ENCODE peak calls at places on chromosomes 12 and 14, in eight cellular contexts. C is right lobe of liver; J is HCT116; D is T-helper 17 cell; E is CD4-positive, alpha-beta memory T cell; R is IMR-90; Q is heart left ventricle; X is left ventricle myocardium inferior. S is an unnamed sample.
A peak's percentile ranks its signal among the peaks of the same experiment; 100 is the strongest.

GRCh38 chr12:57655541-57656240 is 22.7 kb upstream of the B4GALNT1 start:
- DNase-seq in C (no peak), J (no peak), D (no peak), E (no peak), R (no peak), Q (no peak), X (no peak), S (no peak)

GRCh38 chr14:61628192-61628591 is 67.1 kb upstream of the HIF1A start:
- DNase-seq in C (no peak), J (no peak), D (no peak), E (no peak), R (peak; percentile 50), Q (no peak), X (no peak), S (no peak)

GRCh38 chr12:75699728-75700496 is 188.5 kb upstream of the KRR1 start:
- DNase-seq in C (no peak), J (no peak), D (no peak), E (no peak), R (peak; percentile 67), Q (no peak), X (no peak), S (no peak)

GRCh38 chr12:55743131-55743921 is 404 bp downstream of the GDF11 start:
- DNase-seq in C (no peak), J (no peak), D (peak; percentile 68), E (peak; percentile 57), R (peak; percentile 68), Q (peak; percentile 69), X (peak; percentile 45), S (peak; percentile 84)

GRCh38 chr12:121796855-121797751 is 3.6 kb upstream of the RHOF start:
- DNase-seq in C (peak; percentile 99), J (peak; percentile 84), D (no peak), E (no peak), R (peak; percentile 83), Q (peak; percentile 98), X (peak; percentile 96), S (no peak)

GRCh38 chr14:94888108-94888507 is 118.2 kb upstream of the GSC start:
- DNase-seq in C (no peak), J (no peak), D (no peak), E (no peak), R (no peak), Q (no peak), X (no peak), S (no peak)

GRCh38 chr14:103551338-103551762 is 11.1 kb downstream of the BAG5 start:
- DNase-seq in C (peak; percentile 55), J (no peak), D (no peak), E (no peak), R (no peak), Q (peak; percentile 81), X (peak; percentile 79), S (no peak)

GRCh38 chr12:107775093-107775721 is 703 bp downstream of the ASCL4 start:
- DNase-seq in C (no peak), J (no peak), D (no peak), E (no peak), R (no peak), Q (peak; percentile 33), X (no peak), S (no peak)

GRCh38 chr14:50816419-50817047 is 14.4 kb downstream of the NIN start:
- DNase-seq in C (no peak), J (no peak), D (no peak), E (no peak), R (peak; percentile 70), Q (no peak), X (no peak), S (no peak)

GRCh38 chr12:31324116-31324844 is 1.7 kb downstream of the SINHCAF start:
- DNase-seq in C (peak; percentile 70), J (peak; percentile 63), D (peak; percentile 70), E (peak; percentile 90), R (peak; percentile 73), Q (peak; percentile 72), X (peak; percentile 51), S (peak; percentile 82)

GRCh38 chr14:104803280-104803915 is 2.5 kb downstream of the ZBTB42 start:
- DNase-seq in C (no peak), J (no peak), D (no peak), E (no peak), R (no peak), Q (no peak), X (no peak), S (peak; percentile 24)

GRCh38 chr12:102172436-102172835 is 25.2 kb downstream of the PMCH start:
- DNase-seq in C (no peak), J (no peak), D (no peak), E (no peak), R (peak; percentile 64), Q (no peak), X (no peak), S (no peak)

GRCh38 chr12:46221255-46222128 is 47.4 kb downstream of the SLC38A1 start:
- DNase-seq in C (no peak), J (no peak), D (no peak), E (no peak), R (peak; percentile 55), Q (no peak), X (no peak), S (no peak)

GRCh38 chr14:68549057-68549421 is 243.8 kb downstream of the ZFP36L1 start:
- DNase-seq in C (no peak), J (peak; percentile 74), D (no peak), E (no peak), R (peak; percentile 72), Q (no peak), X (no peak), S (no peak)

GRCh38 chr12:90940872-90941499 is 14.0 kb downstream of the CCER1 start:
- DNase-seq in C (no peak), J (peak; percentile 55), D (no peak), E (peak; percentile 9), R (peak; percentile 76), Q (no peak), X (no peak), S (peak; percentile 45)

GRCh38 chr12:80627773-80628172 is 79.7 kb upstream of the MYF6 start:
- DNase-seq in C (no peak), J (no peak), D (no peak), E (no peak), R (peak; percentile 85), Q (no peak), X (no peak), S (no peak)

GRCh38 chr12:80624986-80625530 is 82.4 kb upstream of the MYF6 start:
- DNase-seq in C (no peak), J (no peak), D (no peak), E (no peak), R (no peak), Q (no peak), X (no peak), S (no peak)

GRCh38 chr12:80622271-80622670 is 85.2 kb upstream of the MYF6 start:
- DNase-seq in C (no peak), J (no peak), D (no peak), E (no peak), R (no peak), Q (no peak), X (no peak), S (peak; percentile 7)

GRCh38 chr12:80620281-80620680 is 87.2 kb upstream of the MYF6 start:
- DNase-seq in C (no peak), J (no peak), D (no peak), E (no peak), R (no peak), Q (no peak), X (no peak), S (no peak)

GRCh38 chr12:80625901-80626300 is 81.5 kb upstream of the MYF6 start:
- DNase-seq in C (no peak), J (no peak), D (no peak), E (no peak), R (no peak), Q (no peak), X (no peak), S (no peak)
- H3K9me3 ChIP-seq in C (no peaks in the 10 kb centered on the region), J (no peaks in the 10 kb centered on the region), D (no peaks in the 10 kb centered on the region), E (no peaks in the 10 kb centered on the region), R (no peaks in the 10 kb centered on the region), Q (no peaks in the 10 kb centered on the region), X (no peaks in the 10 kb centered on the region), S (no peaks in the 10 kb centered on the region)

GRCh38 chr14:97705976-97706375 is 908.8 kb downstream of the VRK1 start:
- DNase-seq in C (no peak), J (no peak), D (no peak), E (no peak), R (no peak), Q (no peak), X (no peak), S (no peak)

GRCh38 chr14:97706814-97707213 is 909.6 kb downstream of the VRK1 start:
- DNase-seq in C (no peak), J (no peak), D (no peak), E (no peak), R (no peak), Q (no peak), X (no peak), S (no peak)

GRCh38 chr14:97704316-97704715 is 907.1 kb downstream of the VRK1 start:
- DNase-seq in C (no peak), J (no peak), D (no peak), E (no peak), R (no peak), Q (no peak), X (no peak), S (no peak)

GRCh38 chr14:97705107-97705506 is 907.9 kb downstream of the VRK1 start:
- DNase-seq in C (no peak), J (no peak), D (no peak), E (no peak), R (no peak), Q (no peak), X (no peak), S (no peak)

DNA sequence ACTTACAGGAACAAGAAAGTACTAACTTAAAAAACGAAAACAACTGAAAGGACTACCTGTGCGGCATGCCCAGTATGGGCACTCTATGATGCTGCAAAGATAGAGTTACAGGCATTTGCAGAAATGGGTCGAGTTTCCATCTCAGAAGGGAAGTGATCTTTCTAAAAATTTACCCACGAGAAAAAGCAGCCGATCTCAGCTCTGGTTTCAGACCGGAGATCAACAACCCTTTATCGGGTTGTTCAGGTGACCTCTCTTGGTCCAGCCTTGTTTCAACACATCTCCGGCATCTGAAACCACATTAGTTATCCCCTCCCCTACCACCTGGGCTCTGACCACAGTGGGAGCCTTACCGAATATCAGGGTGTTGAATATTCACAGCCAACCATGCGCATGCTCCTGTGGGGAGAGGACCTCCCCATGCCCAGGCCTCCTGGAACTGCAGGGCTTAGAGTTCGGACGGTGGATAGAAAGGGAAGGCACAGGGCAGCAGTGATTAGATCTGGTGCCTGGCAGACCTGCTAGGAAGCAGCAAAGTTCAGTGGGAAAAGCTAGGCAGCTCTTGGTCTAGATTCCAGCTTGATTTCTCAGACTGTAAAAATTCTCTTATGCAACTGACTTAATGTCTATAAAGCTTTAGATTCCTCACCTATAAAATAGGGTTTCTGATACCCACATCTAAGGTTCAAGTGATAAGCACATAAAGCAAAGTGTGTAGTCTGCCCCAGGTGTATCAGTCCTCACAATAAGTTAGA is 906.0 kb downstream of the VRK1 start:
- DNase-seq in C (no peak), J (no peak), D (no peak), E (peak; percentile 54), R (no peak), Q (no peak), X (no peak), S (no peak)
- H3K9me3 ChIP-seq in C (no peaks in the 10 kb centered on the region), J (peaks cover 3% of the 10 kb centered on the region), D (no peaks in the 10 kb centered on the region), E (peaks cover 4% of the 10 kb centered on the region), R (peaks cover 21% of the 10 kb centered on the region), Q (peaks cover 8% of the 10 kb centered on the region), X (peaks cover 13% of the 10 kb centered on the region), S (no peaks in the 10 kb centered on the region)

GRCh38 chr12:106495354-106495965 is 87.3 kb upstream of the RFX4 start:
- DNase-seq in C (no peak), J (no peak), D (no peak), E (no peak), R (no peak), Q (no peak), X (no peak), S (no peak)
- H3K9me3 ChIP-seq in C (no peaks in the 10 kb centered on the region), J (no peaks in the 10 kb centered on the region), D (no peaks in the 10 kb centered on the region), E (no peaks in the 10 kb centered on the region), R (no peaks in the 10 kb centered on the region), Q (no peaks in the 10 kb centered on the region), X (no peaks in the 10 kb centered on the region), S (no peaks in the 10 kb centered on the region)

GRCh38 chr14:84579292-84579691 is 950.7 kb upstream of the FLRT2 start:
- DNase-seq in C (no peak), J (no peak), D (no peak), E (no peak), R (no peak), Q (no peak), X (no peak), S (no peak)
- H3K9me3 ChIP-seq in C (no peaks in the 10 kb centered on the region), J (peaks cover 9% of the 10 kb centered on the region), D (no peaks in the 10 kb centered on the region), E (no peaks in the 10 kb centered on the region), R (peaks cover 2% of the 10 kb centered on the region), Q (peaks cover 2% of the 10 kb centered on the region), X (peaks cover 9% of the 10 kb centered on the region), S (no peaks in the 10 kb centered on the region)

S was measured in OCI-LY7.